ENCODE peak calls at places on chromosome 2, in seven cellular contexts. Q is K562, X is GM12878, S is HepG2, C is HCT116, B is H1, T is SK-N-SH. P is an unnamed sample. For H3K36me3, the result is how much of the 10 kb centered on the place peaks cover.

GRCh38 chr2:71675296-71675695 is 221.9 kb downstream of the DYSF start:
- DNase-seq in Q (no peak), X (no peak), S (no peak), C (no peak), B (no peak), T (no peak), P (no peak)

GRCh38 chr2:237421542-237422047 is 7.6 kb upstream of the COL6A3 start:
- DNase-seq in Q (peak), X (no peak), S (peak), C (peak), B (peak), T (peak), P (peak)

GRCh38 chr2:199379251-199379650 is 78.5 kb downstream of the SATB2 start:
- DNase-seq in Q (no peak), X (no peak), S (no peak), C (no peak), B (no peak), T (no peak), P (no peak)

GRCh38 chr2:171741189-171741588 is 53.9 kb downstream of the DYNC1I2 start:
- DNase-seq in Q (no peak), X (peak), S (no peak), C (no peak), B (no peak), T (no peak), P (no peak)

GRCh38 chr2:130829020-130829419 is 7.7 kb upstream of the ARHGEF4 start:
- DNase-seq in Q (no peak), X (no peak), S (no peak), C (peak), B (no peak), T (no peak), P (no peak)

GRCh38 chr2:234022424-234022823 is 28.1 kb upstream of the SPP2 start:
- DNase-seq in Q (no peak), X (no peak), S (no peak), C (no peak), B (no peak), T (no peak), P (no peak)

GRCh38 chr2:150689600-150689999 is 202.1 kb upstream of the RND3 start:
- DNase-seq in Q (no peak), X (no peak), S (no peak), C (no peak), B (no peak), T (no peak), P (no peak)

GRCh38 chr2:226447896-226448295 is 351.7 kb downstream of the IRS1 start:
- DNase-seq in Q (no peak), X (no peak), S (no peak), C (no peak), B (no peak), T (no peak), P (no peak)

GRCh38 chr2:236818281-236819045 is 248.8 kb downstream of the ACKR3 start:
- DNase-seq in Q (no peak), X (no peak), S (no peak), C (no peak), B (no peak), T (no peak), P (no peak)

GRCh38 chr2:38603402-38604265 is 906 bp upstream of the HNRNPLL start:
- DNase-seq in Q (peak), X (no peak), S (peak), C (peak), B (peak), T (peak), P (peak)

GRCh38 chr2:186862869-186863709 is 14.1 kb upstream of the ZSWIM2 start:
- DNase-seq in Q (peak), X (no peak), S (peak), C (peak), B (no peak), T (peak), P (peak)

GRCh38 chr2:233085037-233085838 is 25.1 kb downstream of the INPP5D start:
- DNase-seq in Q (no peak), X (no peak), S (peak), C (no peak), B (no peak), T (no peak), P (no peak)

GRCh38 chr2:156562136-156562535 is 126.0 kb downstream of the GPD2 start:
- DNase-seq in Q (no peak), X (no peak), S (no peak), C (no peak), B (no peak), T (no peak), P (no peak)

GRCh38 chr2:40220177-40220925 is 231.5 kb downstream of the SLC8A1 start:
- DNase-seq in Q (no peak), X (no peak), S (no peak), C (no peak), B (no peak), T (no peak), P (no peak)

GRCh38 chr2:203175371-203175770 is 63.4 kb upstream of the CYP20A1 start:
- DNase-seq in Q (no peak), X (no peak), S (no peak), C (no peak), B (no peak), T (no peak), P (no peak)

GRCh38 chr2:227325824-227326195 is 759 bp downstream of the MFF start:
- DNase-seq in Q (peak), X (no peak), S (peak), C (no peak), B (no peak), T (peak), P (peak)

GRCh38 chr2:8376603-8377423 is 305.0 kb upstream of the ID2 start:
- DNase-seq in Q (no peak), X (no peak), S (no peak), C (no peak), B (no peak), T (no peak), P (no peak)

GRCh38 chr2:54903736-54904554 is 146.3 kb downstream of the RTN4 start:
- DNase-seq in Q (no peak), X (no peak), S (no peak), C (peak), B (peak), T (no peak), P (no peak)

GRCh38 chr2:1847846-1848598 is 103.7 kb upstream of the PXDN start:
- DNase-seq in Q (no peak), X (no peak), S (no peak), C (no peak), B (no peak), T (no peak), P (no peak)

GRCh38 chr2:233492078-233492477 is 74.5 kb downstream of the USP40 start:
- DNase-seq in Q (no peak), X (no peak), S (no peak), C (no peak), B (no peak), T (no peak), P (no peak)

GRCh38 chr2:84830095-84830494 is 50.8 kb downstream of the TRABD2A start:
- DNase-seq in Q (peak), X (no peak), S (no peak), C (no peak), B (no peak), T (no peak), P (no peak)

GRCh38 chr2:138818479-138818878 is 38.3 kb upstream of the NXPH2 start:
- DNase-seq in Q (no peak), X (no peak), S (no peak), C (no peak), B (no peak), T (peak), P (peak)

GRCh38 chr2:241810304-241811208 is 1.6 kb downstream of the NEU4 start:
- DNase-seq in Q (no peak), X (no peak), S (no peak), C (no peak), B (no peak), T (peak), P (no peak)

GRCh38 chr2:39504790-39505335 is 67.8 kb upstream of the MAP4K3 start:
- DNase-seq in Q (no peak), X (no peak), S (peak), C (no peak), B (no peak), T (no peak), P (no peak)

GRCh38 chr2:152632736-152633135 is 84.5 kb downstream of the PRPF40A start:
- DNase-seq in Q (no peak), X (no peak), S (no peak), C (no peak), B (no peak), T (no peak), P (no peak)

GRCh38 chr2:97761192-97761591 is 47.8 kb downstream of the ZAP70 start:
- DNase-seq in Q (no peak), X (no peak), S (no peak), C (no peak), B (no peak), T (no peak), P (no peak)

GRCh38 chr2:162403884-162404283 is 60.0 kb downstream of the GCA start:
- DNase-seq in Q (no peak), X (no peak), S (no peak), C (no peak), B (no peak), T (no peak), P (no peak)
- TF ChIP-seq YY1 in Q (no peak), X (no peak), S (no peak), C (no peak), B (no peak), T (no peak), P (no peak)

DNA sequence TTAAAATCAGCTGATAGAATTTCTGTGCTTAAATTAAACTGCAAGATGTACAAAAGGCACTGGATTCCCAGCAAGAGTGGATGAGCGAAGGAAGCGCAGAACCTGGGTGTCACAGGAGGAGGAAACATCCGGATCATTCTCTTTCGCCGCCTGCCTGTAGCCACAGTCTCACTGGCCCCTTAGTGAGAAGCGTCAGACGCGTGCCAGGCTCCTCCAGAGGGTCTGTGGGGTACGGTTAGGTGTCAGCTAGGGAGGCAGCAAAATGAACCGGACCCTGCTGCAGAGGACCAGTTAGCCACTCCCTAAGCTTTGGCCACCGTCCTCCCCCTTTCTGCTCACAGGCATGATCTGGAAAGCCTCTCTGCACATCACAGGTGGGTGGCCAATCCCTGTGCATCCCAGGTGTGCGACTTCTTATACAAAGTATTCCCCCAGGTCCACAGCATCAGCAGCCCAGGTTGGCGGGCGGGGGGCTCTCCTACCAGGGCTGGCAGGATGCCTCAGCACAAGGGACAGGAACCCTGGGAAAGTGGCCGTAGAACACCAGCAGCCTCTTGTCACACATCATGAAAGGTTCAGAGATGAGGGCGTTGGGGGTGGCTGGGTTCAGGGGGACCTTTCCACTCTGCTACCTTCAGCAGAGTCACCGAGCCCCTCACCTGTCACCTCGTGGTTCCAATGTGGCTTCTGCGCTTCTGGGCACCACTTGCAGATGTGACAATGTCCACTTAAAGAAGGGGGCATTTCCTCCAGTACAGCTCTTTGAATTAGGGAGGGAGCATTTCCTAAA is 61.1 kb upstream of the SLC66A3 start:
- DNase-seq in Q (no peak), X (no peak), S (no peak), C (no peak), B (no peak), T (no peak), P (no peak)
- H3K36me3 ChIP-seq in Q (under half), X (under half), S (under half), C (under half), B (under half), T (under half), P (under half)

GRCh38 chr2:23859983-23860382 is 66.9 kb downstream of the ATAD2B start:
- DNase-seq in Q (no peak), X (no peak), S (no peak), C (no peak), B (no peak), T (no peak), P (no peak)
- TF ChIP-seq YY1 in Q (no peak), X (no peak), S (no peak), C (no peak), B (no peak), T (no peak), P (no peak)

GRCh38 chr2:264493-265468 is at the start of gene ACP1:
- DNase-seq in Q (peak), X (peak), S (peak), C (peak), B (peak), T (peak), P (peak)

GRCh38 chr2:270861-271260 is 6.1 kb downstream of the ACP1 start:
- DNase-seq in Q (no peak), X (no peak), S (peak), C (no peak), B (no peak), T (no peak), P (no peak)

GRCh38 chr2:271917-272316 is 7.2 kb downstream of the ACP1 start:
- DNase-seq in Q (no peak), X (no peak), S (no peak), C (no peak), B (no peak), T (no peak), P (no peak)

GRCh38 chr2:269356-270030 is 4.7 kb downstream of the ACP1 start:
- DNase-seq in Q (no peak), X (no peak), S (no peak), C (no peak), B (no peak), T (no peak), P (no peak)

DNA sequence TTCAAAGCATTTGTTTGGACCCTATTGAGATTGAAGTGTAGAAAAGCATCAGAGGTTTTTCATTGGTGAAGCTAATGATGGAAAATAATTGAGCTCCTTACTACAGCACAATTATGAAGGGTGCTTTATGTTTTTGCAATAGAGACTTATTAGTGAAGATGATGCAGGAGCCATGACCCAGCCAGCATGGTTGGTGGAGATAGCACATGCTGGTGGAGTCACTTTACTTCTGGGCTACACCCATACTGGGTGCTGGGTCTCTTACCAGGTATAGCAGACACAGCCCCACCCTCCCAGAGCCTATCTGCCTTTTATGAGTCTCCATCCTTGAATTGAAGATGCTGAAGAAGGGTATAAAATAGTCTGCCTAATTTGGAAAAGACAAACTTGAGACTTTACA is 3.6 kb downstream of the ACP1 start:
- DNase-seq in Q (no peak), X (no peak), S (no peak), C (no peak), B (no peak), T (no peak), P (no peak)
- H3K36me3 ChIP-seq in Q (half or more), X (under half), S (under half), C (under half), B (under half), T (under half), P (half or more)

GRCh38 chr2:207251022-207251421 is 85.3 kb upstream of the KLF7 start:
- DNase-seq in Q (no peak), X (no peak), S (no peak), C (no peak), B (no peak), T (no peak), P (no peak)
- TF ChIP-seq YY1 in Q (no peak), X (no peak), S (no peak), C (no peak), B (no peak), T (no peak), P (no peak)

GRCh38 chr2:191389288-191389687 is 144.1 kb downstream of the MYO1B start:
- DNase-seq in Q (no peak), X (no peak), S (no peak), C (no peak), B (no peak), T (no peak), P (no peak)

GRCh38 chr2:191391171-191391570 is 146.0 kb downstream of the MYO1B start:
- DNase-seq in Q (no peak), X (no peak), S (no peak), C (no peak), B (no peak), T (no peak), P (no peak)

GRCh38 chr2:191396794-191397193 is 151.6 kb downstream of the MYO1B start:
- DNase-seq in Q (no peak), X (no peak), S (no peak), C (no peak), B (no peak), T (no peak), P (no peak)

GRCh38 chr2:191394043-191394442 is 148.8 kb downstream of the MYO1B start:
- DNase-seq in Q (no peak), X (no peak), S (no peak), C (no peak), B (no peak), T (no peak), P (no peak)
- H3K36me3 ChIP-seq in Q (under half), X (under half), S (half or more), C (under half), B (under half), T (under half), P (half or more)

DNA sequence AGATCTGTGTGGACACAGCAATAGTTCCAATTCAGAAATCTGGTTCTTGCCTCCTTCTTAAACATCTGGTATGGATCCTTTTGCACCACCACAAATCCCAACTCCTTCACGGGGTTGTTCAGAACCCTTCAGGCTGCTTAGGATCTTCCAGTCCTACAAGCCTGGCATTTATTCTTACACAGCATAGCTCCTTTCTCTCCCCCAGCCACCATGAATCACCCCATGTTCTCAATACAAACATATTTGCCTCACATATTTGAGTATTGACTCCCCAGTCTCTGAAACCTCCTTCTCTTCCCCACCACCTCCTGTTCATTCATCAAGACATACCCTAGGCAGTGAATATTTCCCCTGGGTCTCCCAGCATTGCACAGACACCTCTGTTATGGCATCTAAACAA is 155.2 kb downstream of the ALK start:
- DNase-seq in Q (no peak), X (no peak), S (no peak), C (no peak), B (no peak), T (no peak), P (no peak)
- TF ChIP-seq YY1 in Q (no peak), X (no peak), S (no peak), C (no peak), B (no peak), T (no peak), P (no peak)

GRCh38 chr2:239994086-239994485 is 31.1 kb downstream of the NDUFA10 start:
- DNase-seq in Q (no peak), X (no peak), S (no peak), C (no peak), B (no peak), T (no peak), P (no peak)
- H3K36me3 ChIP-seq in Q (half or more), X (under half), S (under half), C (under half), B (under half), T (under half), P (half or more)

GRCh38 chr2:159199751-159200465 is 86.6 kb downstream of the WDSUB1 start:
- DNase-seq in Q (no peak), X (no peak), S (no peak), C (no peak), B (no peak), T (no peak), P (no peak)
- TF ChIP-seq YY1 in Q (no peak), X (no peak), S (no peak), C (no peak), B (no peak), T (no peak), P (no peak)